ENCODE peak calls at places on chromosome 10, in six cellular contexts. One of them, this sample, is unnamed.

GRCh38 chr10:6505300-6505699 is 74.8 kb downstream of the PRKCQ start:
- DNase-seq in hepatocyte: no peak
- DNase-seq in tibial nerve: no peak
- DNase-seq in fibroblast of mammary gland: no peak
- DNase-seq in fibroblast of lung: no peak
- DNase-seq in heart left ventricle: no peak
- DNase-seq in this sample: no peak

GRCh38 chr10:66748217-66748616 is 177.6 kb upstream of the LRRTM3 start:
- DNase-seq in hepatocyte: no peak
- DNase-seq in tibial nerve: no peak
- DNase-seq in fibroblast of mammary gland: no peak
- DNase-seq in heart left ventricle: no peak
- DNase-seq in fibroblast of lung: no peak
- DNase-seq in this sample: no peak

GRCh38 chr10:102375250-102375649 is 20.3 kb upstream of the NFKB2 start:
- DNase-seq in fibroblast of mammary gland: no peak
- DNase-seq in heart left ventricle: no peak
- DNase-seq in tibial nerve: no peak
- DNase-seq in fibroblast of lung: no peak
- DNase-seq in hepatocyte: no peak
- DNase-seq in this sample: no peak

GRCh38 chr10:133249094-133249780 is 11.6 kb downstream of the VENTX start:
- DNase-seq in fibroblast of lung: no peak
- DNase-seq in hepatocyte: no peak
- DNase-seq in tibial nerve: no peak
- DNase-seq in heart left ventricle: no peak
- DNase-seq in fibroblast of mammary gland: no peak
- DNase-seq in this sample: no peak

GRCh38 chr10:452512-453504 is 236.7 kb downstream of the DIP2C start:
- DNase-seq in fibroblast of mammary gland: no peak
- DNase-seq in tibial nerve: no peak
- DNase-seq in hepatocyte: no peak
- DNase-seq in fibroblast of lung: peak; percentile 17
- DNase-seq in heart left ventricle: no peak
- DNase-seq in this sample: peak; percentile 53

GRCh38 chr10:130935051-130935450 is 376.5 kb downstream of the TCERG1L start:
- DNase-seq in hepatocyte: peak; percentile 52
- DNase-seq in heart left ventricle: no peak
- DNase-seq in fibroblast of mammary gland: no peak
- DNase-seq in tibial nerve: no peak
- DNase-seq in fibroblast of lung: no peak
- DNase-seq in this sample: no peak

GRCh38 chr10:110276603-110277002 is 28.1 kb downstream of the SMNDC1 start:
- DNase-seq in fibroblast of mammary gland: no peak
- DNase-seq in tibial nerve: no peak
- DNase-seq in heart left ventricle: no peak
- DNase-seq in fibroblast of lung: no peak
- DNase-seq in hepatocyte: no peak
- DNase-seq in this sample: no peak

GRCh38 chr10:6072215-6072941 is 10.2 kb upstream of the IL2RA start:
- DNase-seq in hepatocyte: no peak
- DNase-seq in heart left ventricle: no peak
- DNase-seq in fibroblast of mammary gland: no peak
- DNase-seq in fibroblast of lung: no peak
- DNase-seq in tibial nerve: no peak
- DNase-seq in this sample: no peak

GRCh38 chr10:129126955-129127354 is 340.1 kb upstream of the MGMT start:
- DNase-seq in heart left ventricle: no peak
- DNase-seq in tibial nerve: no peak
- DNase-seq in hepatocyte: no peak
- DNase-seq in fibroblast of mammary gland: no peak
- DNase-seq in fibroblast of lung: no peak
- DNase-seq in this sample: no peak

GRCh38 chr10:14184841-14185500 is 145.8 kb downstream of the FRMD4A start:
- DNase-seq in fibroblast of mammary gland: no peak
- DNase-seq in heart left ventricle: no peak
- DNase-seq in hepatocyte: no peak
- DNase-seq in fibroblast of lung: peak; percentile 52
- DNase-seq in tibial nerve: no peak
- DNase-seq in this sample: no peak

GRCh38 chr10:6014241-6014761 is 37.0 kb upstream of the IL15RA start:
- DNase-seq in hepatocyte: peak; percentile 58
- DNase-seq in fibroblast of mammary gland: peak; percentile 59
- DNase-seq in fibroblast of lung: peak; percentile 58
- DNase-seq in tibial nerve: peak; percentile 42
- DNase-seq in heart left ventricle: peak; percentile 58
- DNase-seq in this sample: no peak

GRCh38 chr10:69958232-69958902 is 94.3 kb upstream of the MACROH2A2 start:
- DNase-seq in tibial nerve: no peak
- DNase-seq in hepatocyte: peak; percentile 54
- DNase-seq in fibroblast of lung: peak; percentile 63
- DNase-seq in fibroblast of mammary gland: peak; percentile 62
- DNase-seq in heart left ventricle: no peak
- DNase-seq in this sample: peak; percentile 5

GRCh38 chr10:71627230-71627939 is 92.2 kb downstream of the C10orf105 start:
- DNase-seq in hepatocyte: no peak
- DNase-seq in fibroblast of mammary gland: no peak
- DNase-seq in tibial nerve: no peak
- DNase-seq in fibroblast of lung: no peak
- DNase-seq in heart left ventricle: no peak
- DNase-seq in this sample: no peak

GRCh38 chr10:91797874-91798735 is at the start of gene TNKS2:
- DNase-seq in fibroblast of lung: peak; percentile 94
- DNase-seq in heart left ventricle: peak; percentile 95
- DNase-seq in fibroblast of mammary gland: peak; percentile 88
- DNase-seq in tibial nerve: peak; percentile 93
- DNase-seq in hepatocyte: peak; percentile 98
- DNase-seq in this sample: peak; percentile 63

GRCh38 chr10:6300106-6300783 is 97.5 kb downstream of the PFKFB3 start:
- DNase-seq in fibroblast of mammary gland: peak; percentile 65
- DNase-seq in heart left ventricle: no peak
- DNase-seq in hepatocyte: no peak
- DNase-seq in fibroblast of lung: peak; percentile 12
- DNase-seq in tibial nerve: no peak
- DNase-seq in this sample: no peak

GRCh38 chr10:4498763-4499251 is 327.2 kb upstream of the AKR1E2 start:
- DNase-seq in heart left ventricle: no peak
- DNase-seq in tibial nerve: no peak
- DNase-seq in hepatocyte: peak; percentile 67
- DNase-seq in fibroblast of mammary gland: peak; percentile 97
- DNase-seq in fibroblast of lung: peak; percentile 97
- DNase-seq in this sample: peak; percentile 92

GRCh38 chr10:131646551-131647525 is 254.0 kb upstream of the PPP2R2D start:
- DNase-seq in heart left ventricle: no peak
- DNase-seq in fibroblast of lung: no peak
- DNase-seq in tibial nerve: no peak
- DNase-seq in fibroblast of mammary gland: no peak
- DNase-seq in hepatocyte: no peak
- DNase-seq in this sample: no peak

GRCh38 chr10:68795886-68796532 is 31.3 kb upstream of the STOX1 start:
- DNase-seq in fibroblast of lung: no peak
- DNase-seq in tibial nerve: no peak
- DNase-seq in heart left ventricle: no peak
- DNase-seq in hepatocyte: no peak
- DNase-seq in fibroblast of mammary gland: no peak
- DNase-seq in this sample: no peak

GRCh38 chr10:12531305-12531738 is 182.0 kb downstream of the CAMK1D start:
- DNase-seq in heart left ventricle: peak; percentile 44
- DNase-seq in tibial nerve: no peak
- DNase-seq in hepatocyte: no peak
- DNase-seq in fibroblast of mammary gland: peak; percentile 9
- DNase-seq in fibroblast of lung: no peak
- DNase-seq in this sample: no peak

GRCh38 chr10:132939957-132940790 is 2.2 kb downstream of the CFAP46 start:
- DNase-seq in heart left ventricle: no peak
- DNase-seq in hepatocyte: peak; percentile 81
- DNase-seq in fibroblast of mammary gland: peak; percentile 41
- DNase-seq in fibroblast of lung: peak; percentile 56
- DNase-seq in tibial nerve: no peak
- DNase-seq in this sample: no peak

GRCh38 chr10:132899054-132899750 is 43.2 kb downstream of the CFAP46 start:
- DNase-seq in hepatocyte: no peak
- DNase-seq in fibroblast of mammary gland: no peak
- DNase-seq in heart left ventricle: no peak
- DNase-seq in fibroblast of lung: no peak
- DNase-seq in tibial nerve: no peak
- DNase-seq in this sample: no peak

GRCh38 chr10:102135956-102136526 is 3.2 kb downstream of the PPRC1 start:
- DNase-seq in tibial nerve: no peak
- DNase-seq in hepatocyte: no peak
- DNase-seq in fibroblast of mammary gland: no peak
- DNase-seq in fibroblast of lung: no peak
- DNase-seq in heart left ventricle: no peak
- DNase-seq in this sample: no peak

GRCh38 chr10:96840841-96841518 is 8.9 kb downstream of the LCOR start:
- DNase-seq in fibroblast of lung: peak; percentile 41
- DNase-seq in heart left ventricle: no peak
- DNase-seq in hepatocyte: peak; percentile 41
- DNase-seq in fibroblast of mammary gland: peak; percentile 46
- DNase-seq in tibial nerve: no peak
- DNase-seq in this sample: no peak

GRCh38 chr10:7945469-7946187 is 108.9 kb upstream of the GATA3 start:
- DNase-seq in tibial nerve: no peak
- DNase-seq in hepatocyte: no peak
- DNase-seq in heart left ventricle: no peak
- DNase-seq in fibroblast of lung: peak; percentile 62
- DNase-seq in fibroblast of mammary gland: peak; percentile 61
- DNase-seq in this sample: no peak

GRCh38 chr10:1297566-1298301 is 241.5 kb downstream of the WDR37 start:
- DNase-seq in heart left ventricle: no peak
- DNase-seq in fibroblast of mammary gland: no peak
- DNase-seq in fibroblast of lung: no peak
- DNase-seq in hepatocyte: no peak
- DNase-seq in tibial nerve: no peak
- DNase-seq in this sample: no peak

GRCh38 chr10:62170738-62171137 is 97.9 kb downstream of the RTKN2 start:
- DNase-seq in heart left ventricle: no peak
- DNase-seq in tibial nerve: no peak
- DNase-seq in hepatocyte: no peak
- DNase-seq in fibroblast of mammary gland: no peak
- DNase-seq in fibroblast of lung: no peak
- DNase-seq in this sample: no peak

GRCh38 chr10:89346264-89346971 is 18.6 kb downstream of the IFIT3 start:
- DNase-seq in heart left ventricle: no peak
- DNase-seq in tibial nerve: no peak
- DNase-seq in hepatocyte: no peak
- DNase-seq in fibroblast of mammary gland: peak; percentile 80
- DNase-seq in fibroblast of lung: peak; percentile 86
- DNase-seq in this sample: no peak

GRCh38 chr10:88975377-88975720 is 15.2 kb upstream of the FAS start:
- DNase-seq in heart left ventricle: no peak
- DNase-seq in hepatocyte: no peak
- DNase-seq in fibroblast of mammary gland: no peak
- DNase-seq in fibroblast of lung: no peak
- DNase-seq in tibial nerve: no peak
- DNase-seq in this sample: no peak

GRCh38 chr10:80449545-80449944 is 4.6 kb upstream of the TSPAN14 start:
- DNase-seq in hepatocyte: peak; percentile 46
- DNase-seq in fibroblast of mammary gland: no peak
- DNase-seq in heart left ventricle: no peak
- DNase-seq in fibroblast of lung: no peak
- DNase-seq in tibial nerve: no peak
- DNase-seq in this sample: no peak

GRCh38 chr10:110074298-110074697 is 66.5 kb downstream of the ADD3 start:
- DNase-seq in tibial nerve: no peak
- DNase-seq in hepatocyte: no peak
- DNase-seq in fibroblast of lung: peak; percentile 20
- DNase-seq in heart left ventricle: no peak
- DNase-seq in fibroblast of mammary gland: peak; percentile 78
- DNase-seq in this sample: no peak

GRCh38 chr10:97066877-97067555 is 118.7 kb downstream of the SLIT1 start:
- DNase-seq in tibial nerve: no peak
- DNase-seq in hepatocyte: no peak
- DNase-seq in heart left ventricle: no peak
- DNase-seq in fibroblast of lung: no peak
- DNase-seq in fibroblast of mammary gland: no peak
- DNase-seq in this sample: no peak

GRCh38 chr10:121984463-121984862 is 4.5 kb upstream of the TACC2 start:
- DNase-seq in fibroblast of mammary gland: no peak
- DNase-seq in fibroblast of lung: no peak
- DNase-seq in hepatocyte: no peak
- DNase-seq in heart left ventricle: no peak
- DNase-seq in tibial nerve: no peak
- DNase-seq in this sample: no peak
- H3K4me3 ChIP-seq in fibroblast of mammary gland: no peak overlapping the region
- H3K4me3 ChIP-seq in fibroblast of lung: no peak overlapping the region
- H3K4me3 ChIP-seq in hepatocyte: no peak overlapping the region
- H3K4me3 ChIP-seq in heart left ventricle: no peak overlapping the region
- H3K4me3 ChIP-seq in tibial nerve: no peak overlapping the region
- H3K4me3 ChIP-seq in this sample: no peak overlapping the region

GRCh38 chr10:119817991-119818888 is 54.4 kb downstream of the MCMBP start:
- DNase-seq in tibial nerve: peak; percentile 33
- DNase-seq in heart left ventricle: peak; percentile 57
- DNase-seq in fibroblast of lung: peak; percentile 83
- DNase-seq in hepatocyte: peak; percentile 91
- DNase-seq in fibroblast of mammary gland: peak; percentile 62
- DNase-seq in this sample: peak; percentile 17
- TF ChIP-seq CTCF in tibial nerve: no peak
- TF ChIP-seq CTCF in heart left ventricle: no peak
- TF ChIP-seq CTCF in fibroblast of lung: peak; percentile 19
- TF ChIP-seq CTCF in hepatocyte: peak; percentile 35
- TF ChIP-seq CTCF in fibroblast of mammary gland: no peak
- TF ChIP-seq CTCF in this sample: peak; percentile 28

DNA sequence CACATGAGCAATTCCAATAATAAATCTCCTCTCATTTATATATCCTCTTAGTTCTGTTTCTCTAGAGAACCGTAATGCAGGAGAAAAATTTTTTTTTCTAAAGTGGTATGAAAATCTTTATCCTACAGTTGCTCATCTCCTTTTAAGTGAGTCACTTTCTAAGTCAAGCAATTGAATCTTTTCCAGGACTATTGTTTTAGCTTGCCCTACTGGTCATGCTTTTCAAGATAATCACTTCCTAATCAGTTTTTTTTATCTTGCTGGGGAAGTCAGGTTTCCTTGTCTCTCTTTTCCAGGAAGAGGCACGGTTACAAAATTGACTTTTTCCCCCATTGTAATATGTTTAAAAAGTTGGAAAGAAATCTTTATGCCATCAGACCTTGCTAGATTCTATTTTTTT is 44.0 kb downstream of the INPP5F start:
- DNase-seq in tibial nerve: no peak
- DNase-seq in fibroblast of lung: peak; percentile 32
- DNase-seq in heart left ventricle: no peak
- DNase-seq in hepatocyte: no peak
- DNase-seq in fibroblast of mammary gland: peak; percentile 81
- DNase-seq in this sample: no peak
- H3K4me3 ChIP-seq in tibial nerve: no peak overlapping the region
- H3K4me3 ChIP-seq in fibroblast of lung: no peak overlapping the region
- H3K4me3 ChIP-seq in heart left ventricle: no peak overlapping the region
- H3K4me3 ChIP-seq in hepatocyte: no peak overlapping the region
- H3K4me3 ChIP-seq in fibroblast of mammary gland: no peak overlapping the region
- H3K4me3 ChIP-seq in this sample: no peak overlapping the region

DNA sequence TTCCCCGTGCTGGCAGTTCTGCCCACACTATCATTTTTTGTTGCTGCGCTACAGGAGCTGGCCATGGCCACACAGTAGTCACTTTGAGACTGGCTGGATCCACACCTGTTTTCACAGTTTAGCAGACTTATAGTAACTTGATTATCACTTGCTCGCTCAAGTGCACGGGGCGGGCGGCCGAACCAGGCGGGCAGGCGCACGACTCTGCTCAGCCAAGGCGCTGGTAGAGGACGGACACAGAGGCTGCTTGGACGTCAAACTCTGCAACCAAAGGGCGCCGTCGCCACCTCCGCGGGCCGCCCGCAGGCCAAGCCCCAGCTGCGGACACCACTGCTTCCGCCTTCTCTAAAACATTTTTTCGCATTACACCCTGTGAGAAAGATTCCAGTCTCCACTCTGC is 38.4 kb upstream of the PHYHIPL start:
- DNase-seq in heart left ventricle: no peak
- DNase-seq in fibroblast of lung: no peak
- DNase-seq in hepatocyte: no peak
- DNase-seq in tibial nerve: no peak
- DNase-seq in fibroblast of mammary gland: no peak
- DNase-seq in this sample: no peak
- TF ChIP-seq CTCF in heart left ventricle: no peak
- TF ChIP-seq CTCF in fibroblast of lung: no peak
- TF ChIP-seq CTCF in hepatocyte: no peak
- TF ChIP-seq CTCF in tibial nerve: no peak
- TF ChIP-seq CTCF in fibroblast of mammary gland: no peak
- TF ChIP-seq CTCF in this sample: no peak

This sample was measured in retinal pigment epithelial cell.